ENCODE peak calls at places on chromosomes 5 and 9, in five cellular contexts. H is fibroblast of mammary gland, P is GM06990, W is fibroblast of pulmonary artery, Z is AG04450. N is an unnamed sample.

GRCh38 chr5:154197801-154198461 is 7.4 kb downstream of the GALNT10 start:
- DNase-seq in H (peak), P (no peak), W (peak), Z (no peak), N (peak)

GRCh38 chr5:84163671-84164070 is 221.0 kb downstream of the EDIL3 start:
- DNase-seq in H (no peak), P (no peak), W (no peak), Z (no peak), N (no peak)

GRCh38 chr5:180199390-180199789 is 9.6 kb downstream of the RASGEF1C start:
- DNase-seq in H (no peak), P (no peak), W (no peak), Z (no peak), N (no peak)

GRCh38 chr9:114504341-114505186 is 709 bp downstream of the WHRN start:
- DNase-seq in H (peak), P (no peak), W (peak), Z (no peak), N (no peak)

GRCh38 chr9:16543691-16544090 is 326.8 kb downstream of the BNC2 start:
- DNase-seq in H (peak), P (no peak), W (no peak), Z (no peak), N (no peak)

GRCh38 chr9:126471084-126471611 is 142.6 kb upstream of the LMX1B start:
- DNase-seq in H (peak), P (peak), W (peak), Z (no peak), N (peak)

GRCh38 chr5:64330728-64331231 is 165.1 kb downstream of the RNF180 start:
- DNase-seq in H (no peak), P (no peak), W (no peak), Z (no peak), N (no peak)

GRCh38 chr9:27528278-27528885 is 1.2 kb downstream of the MOB3B start:
- DNase-seq in H (peak), P (peak), W (peak), Z (no peak), N (peak)

GRCh38 chr5:143842920-143843319 is 31.0 kb downstream of the HMHB1 start:
- DNase-seq in H (peak), P (no peak), W (no peak), Z (no peak), N (no peak)

GRCh38 chr5:151903243-151903653 is 21.4 kb downstream of the GLRA1 start:
- DNase-seq in H (no peak), P (peak), W (no peak), Z (no peak), N (peak)

GRCh38 chr5:13660072-13660471 is 284.4 kb downstream of the DNAH5 start:
- DNase-seq in H (peak), P (no peak), W (peak), Z (no peak), N (no peak)

GRCh38 chr5:55650391-55650790 is 61.7 kb downstream of the SLC38A9 start:
- DNase-seq in H (peak), P (no peak), W (peak), Z (no peak), N (no peak)

GRCh38 chr5:108360280-108360679 is 21.6 kb downstream of the FBXL17 start:
- DNase-seq in H (no peak), P (no peak), W (no peak), Z (no peak), N (no peak)

GRCh38 chr9:124008307-124008854 is 3.2 kb upstream of the LHX2 start:
- DNase-seq in H (no peak), P (no peak), W (no peak), Z (no peak), N (no peak)

GRCh38 chr5:73411927-73412596 is 36.5 kb downstream of the FOXD1 start:
- DNase-seq in H (no peak), P (no peak), W (no peak), Z (no peak), N (no peak)

GRCh38 chr9:73596321-73596720 is 444.7 kb downstream of the ANXA1 start:
- DNase-seq in H (no peak), P (no peak), W (no peak), Z (no peak), N (no peak)

GRCh38 chr9:75873707-75874106 is 16.8 kb upstream of the PCSK5 start:
- DNase-seq in H (no peak), P (no peak), W (no peak), Z (no peak), N (no peak)

GRCh38 chr9:89137548-89138462 is 40.8 kb downstream of the SHC3 start:
- DNase-seq in H (peak), P (no peak), W (peak), Z (peak), N (no peak)

GRCh38 chr5:169954786-169955185 is 25.5 kb downstream of the INSYN2B start:
- DNase-seq in H (no peak), P (no peak), W (no peak), Z (no peak), N (no peak)

GRCh38 chr5:154364845-154365244 is 81.0 kb upstream of the SAP30L start:
- DNase-seq in H (no peak), P (no peak), W (no peak), Z (no peak), N (no peak)

GRCh38 chr5:321233-321725 is at the start of gene AHRR:
- DNase-seq in H (peak), P (peak), W (peak), Z (no peak), N (peak)

GRCh38 chr5:65037845-65038815 is 269.4 kb downstream of the CWC27 start:
- DNase-seq in H (no peak), P (no peak), W (no peak), Z (no peak), N (no peak)

GRCh38 chr9:35683323-35683722 is 6.4 kb downstream of the TPM2 start:
- DNase-seq in H (no peak), P (no peak), W (no peak), Z (no peak), N (no peak)

GRCh38 chr9:75907863-75908262 is 17.4 kb downstream of the PCSK5 start:
- DNase-seq in H (no peak), P (no peak), W (no peak), Z (no peak), N (no peak)

GRCh38 chr5:57456056-57456455 is 26.6 kb downstream of the ACTBL2 start:
- DNase-seq in H (no peak), P (no peak), W (no peak), Z (no peak), N (no peak)

GRCh38 chr9:110426052-110426709 is 88.5 kb upstream of the TXNDC8 start:
- DNase-seq in H (peak), P (no peak), W (peak), Z (no peak), N (no peak)
- TF ChIP-seq CTCF in H (peak), P (no peak), W (peak), Z (peak), N (no peak)

DNA sequence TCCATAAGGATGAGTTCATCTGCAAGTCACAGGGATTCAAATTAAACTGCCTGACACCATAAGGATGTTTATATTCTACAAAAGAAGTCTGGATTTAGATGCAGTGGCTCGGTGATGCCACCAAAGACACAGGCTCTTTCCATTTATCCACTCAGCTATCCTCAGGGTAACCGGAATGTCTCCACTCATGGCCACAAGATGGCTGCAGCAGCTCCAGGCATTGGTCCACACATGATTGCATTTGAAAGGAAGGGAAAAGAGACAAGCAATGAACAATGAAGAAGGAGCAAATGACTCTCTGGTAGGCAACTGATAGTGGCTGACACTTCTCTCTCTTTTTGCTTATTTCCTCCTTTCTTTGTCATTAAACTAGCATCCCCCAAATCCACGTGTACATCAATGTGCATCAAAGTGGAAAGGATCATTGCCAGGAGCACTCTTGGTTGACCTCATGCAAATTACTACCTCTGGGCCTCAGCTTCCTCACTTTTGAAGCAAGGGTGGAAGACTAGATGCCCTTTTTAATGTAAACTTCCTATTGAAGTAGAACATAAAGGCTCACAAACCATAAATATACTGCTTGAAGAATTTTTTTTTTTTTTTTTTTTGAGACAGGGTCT is 7.2 kb upstream of the SNX30 start:
- DNase-seq in H (no peak), P (peak), W (no peak), Z (no peak), N (peak)
- TF ChIP-seq CTCF in H (peak), P (peak), W (peak), Z (peak), N (no peak)

GRCh38 chr9:2768330-2768729 is 51.0 kb downstream of the KCNV2 start:
- DNase-seq in H (no peak), P (no peak), W (no peak), Z (no peak), N (no peak)
- TF ChIP-seq CTCF in H (no peak), P (no peak), W (no peak), Z (no peak), N (no peak)

GRCh38 chr9:15403155-15403554 is 19.5 kb upstream of the SNAPC3 start:
- DNase-seq in H (peak), P (no peak), W (no peak), Z (no peak), N (peak)
- TF ChIP-seq CTCF in H (peak), P (peak), W (peak), Z (no peak), N (peak)